ENCODE peak calls at places on chromosomes 12 and 14, in six cellular contexts. J is mesendoderm, O is fibroblast of lung, N is endothelial cell of umbilical vein, S is DND-41, R is HepG2. W is an unnamed sample. For H3K79me2, the result is how much of the 10 kb centered on the place peaks cover.

GRCh38 chr14:104373055-104373854 is 206.3 kb upstream of the C14orf180 start:
- DNase-seq in S (no peak), R (no peak), N (no peak), J (no peak), O (no peak), W (no peak)

GRCh38 chr12:46004715-46005114 is 14.3 kb upstream of the SCAF11 start:
- DNase-seq in O (no peak), S (no peak), R (no peak), N (no peak), J (no peak), W (no peak)

GRCh38 chr14:76708771-76709170 is 52.5 kb upstream of the VASH1 start:
- DNase-seq in S (no peak), J (no peak), R (no peak), O (no peak), N (no peak), W (no peak)

GRCh38 chr12:79954037-79954436 is 19.1 kb upstream of the PPP1R12A start:
- DNase-seq in N (no peak), S (no peak), R (no peak), O (no peak), J (no peak), W (no peak)

GRCh38 chr12:130457215-130457614 is 119.5 kb downstream of the PIWIL1 start:
- DNase-seq in S (no peak), J (no peak), R (no peak), N (no peak), O (no peak), W (no peak)

GRCh38 chr12:46450279-46450748 is 77.7 kb upstream of the SLC38A2 start:
- DNase-seq in O (no peak), N (peak), S (no peak), J (no peak), R (no peak), W (no peak)

GRCh38 chr12:123085730-123086487 is 65.0 kb downstream of the PITPNM2 start:
- DNase-seq in R (peak), S (no peak), J (no peak), O (no peak), N (peak), W (peak)

GRCh38 chr14:100645200-100645985 is 58.2 kb upstream of the BEGAIN start:
- DNase-seq in N (peak), S (peak), O (peak), J (peak), R (peak), W (peak)

GRCh38 chr12:3242199-3242863 is 165.2 kb downstream of the TSPAN9 start:
- DNase-seq in S (no peak), N (no peak), R (peak), J (no peak), O (no peak), W (no peak)

GRCh38 chr12:51972849-51973273 is 21.4 kb downstream of the ACVR1B start:
- DNase-seq in R (no peak), S (no peak), O (peak), N (peak), J (peak), W (peak)

GRCh38 chr14:61051046-61051445 is 70.0 kb downstream of the SLC38A6 start:
- DNase-seq in O (peak), J (peak), S (no peak), R (no peak), N (no peak), W (no peak)

GRCh38 chr12:6792522-6793201 is 3.3 kb downstream of the CD4 start:
- DNase-seq in N (no peak), R (peak), O (no peak), J (no peak), S (peak), W (no peak)

GRCh38 chr12:49627752-49628360 is 4.5 kb downstream of the PRPF40B start:
- DNase-seq in R (no peak), S (no peak), N (peak), J (no peak), O (no peak), W (peak)

GRCh38 chr12:120283318-120283717 is 8.4 kb downstream of the RNU4-2 start:
- DNase-seq in N (no peak), R (no peak), J (peak), O (no peak), S (no peak), W (no peak)

GRCh38 chr12:121713257-121714155 is 954 bp downstream of the TMEM120B start:
- DNase-seq in N (no peak), R (no peak), O (peak), S (no peak), J (no peak), W (no peak)

GRCh38 chr12:52659395-52659794 is 7.4 kb upstream of the KRT2 start:
- DNase-seq in J (peak), N (no peak), S (no peak), R (no peak), O (no peak), W (no peak)

GRCh38 chr12:19030180-19030579 is 99.4 kb upstream of the PLEKHA5 start:
- DNase-seq in S (no peak), O (no peak), J (no peak), R (no peak), N (no peak), W (no peak)

GRCh38 chr12:13088503-13088902 is 15.0 kb downstream of the GSG1 start:
- DNase-seq in J (peak), S (no peak), N (no peak), R (no peak), O (no peak), W (no peak)

GRCh38 chr14:33793711-33794110 is 157.2 kb downstream of the EGLN3 start:
- DNase-seq in O (no peak), R (no peak), S (no peak), N (no peak), J (no peak), W (no peak)
- H3K79me2 ChIP-seq in O (under half), R (under half), S (under half), N (under half), J (under half), W (under half)

GRCh38 chr12:116201359-116201758 is 76.1 kb downstream of the MED13L start:
- DNase-seq in J (no peak), S (no peak), O (no peak), R (no peak), N (no peak), W (no peak)
- H3K9ac ChIP-seq in J (no peak), S (no peak), O (no peak), R (no peak), N (no peak), W (no peak)

GRCh38 chr12:108543642-108544041 is 17.3 kb downstream of the SART3 start:
- DNase-seq in R (no peak), S (no peak), O (no peak), N (no peak), J (no peak), W (no peak)
- H3K79me2 ChIP-seq in R (under half), S (half or more), O (under half), N (under half), J (under half), W (half or more)

GRCh38 chr14:89899917-89900680 is 54.4 kb downstream of the EFCAB11 start:
- DNase-seq in O (peak), N (peak), S (peak), J (peak), R (peak), W (no peak)
- H3K9ac ChIP-seq in O (no peak), N (no peak), S (no peak), J (no peak), R (no peak), W (no peak)

GRCh38 chr14:102696332-102696731 is 80.9 kb upstream of the TRAF3 start:
- DNase-seq in R (peak), S (no peak), N (no peak), O (no peak), J (no peak), W (no peak)

GRCh38 chr14:102695172-102695569 is 82.1 kb upstream of the TRAF3 start:
- DNase-seq in J (peak), R (no peak), S (no peak), O (no peak), N (no peak), W (no peak)

GRCh38 chr14:102694530-102695171 is 82.6 kb upstream of the TRAF3 start:
- DNase-seq in O (peak), N (peak), R (peak), J (peak), S (peak), W (peak)

GRCh38 chr14:102699416-102700110 is 77.7 kb upstream of the TRAF3 start:
- DNase-seq in S (no peak), O (no peak), J (no peak), R (no peak), N (peak), W (no peak)

DNA sequence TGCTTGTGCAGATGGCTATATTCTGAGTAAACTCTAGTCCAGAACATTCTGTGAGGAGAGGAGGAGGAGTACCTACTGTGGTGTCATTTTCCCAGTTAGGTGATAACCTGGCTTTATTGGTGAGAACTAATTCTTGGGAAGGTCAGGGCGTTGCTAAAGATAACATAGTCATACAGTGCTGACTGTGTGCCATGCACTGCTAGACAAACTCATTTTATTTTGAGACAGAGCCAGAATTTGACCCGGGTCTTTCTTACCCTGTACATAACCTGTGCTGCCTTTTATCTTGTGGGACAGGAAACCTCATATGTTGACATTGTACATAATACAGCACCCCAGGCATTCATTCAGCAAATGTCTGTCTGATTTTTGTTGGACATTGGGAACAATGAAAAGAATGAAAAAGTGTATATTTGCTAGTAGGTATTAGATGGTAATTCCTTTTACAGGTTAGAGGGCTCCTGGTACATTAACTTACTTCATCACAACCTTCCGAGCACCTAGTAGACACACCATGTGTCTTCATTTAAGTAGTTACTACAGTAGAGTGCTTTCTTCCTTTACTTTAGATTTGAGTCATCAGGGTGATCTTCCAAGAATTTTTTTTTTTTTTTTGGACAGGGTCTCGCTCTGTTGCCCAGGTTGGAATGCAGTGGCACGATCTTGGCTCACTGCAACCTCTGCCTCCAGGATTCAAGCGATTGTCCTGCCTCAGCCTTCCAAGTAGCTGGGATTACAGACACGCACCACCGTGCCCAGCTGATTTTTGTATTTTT is 79.9 kb upstream of the TRAF3 start:
- DNase-seq in N (peak), O (no peak), R (peak), S (no peak), J (no peak), W (no peak)
- H3K79me2 ChIP-seq in N (under half), O (under half), R (under half), S (half or more), J (under half), W (half or more)

W was measured in astrocyte.